ENCODE peak calls at places on chromosomes 2 and 18, in ten cellular contexts. Z, E, A, D, F, I, K, W, X and P are unnamed samples.

GRCh38 chr2:135727968-135728728 is 13.5 kb upstream of the UBXN4 start:
- DNase-seq in Z (no peak), E (no peak), A (no peak), D (no peak), F (no peak), I (no peak), K (no peak), W (no peak), X (no peak), P (no peak)

GRCh38 chr2:145638675-145639074 is 1118.8 kb upstream of the ZEB2 start:
- DNase-seq in Z (no peak), E (no peak), A (no peak), D (no peak), F (no peak), I (no peak), K (no peak), W (no peak), X (no peak), P (no peak)

GRCh38 chr2:173239644-173240043 is 115.0 kb upstream of the CDCA7 start:
- DNase-seq in Z (no peak), E (no peak), A (no peak), D (no peak), F (no peak), I (no peak), K (no peak), W (no peak), X (no peak), P (no peak)

GRCh38 chr2:152171733-152172132 is 3.8 kb downstream of the STAM2 start:
- DNase-seq in Z (no peak), E (no peak), A (no peak), D (no peak), F (no peak), I (no peak), K (no peak), W (no peak), X (no peak), P (peak; percentile 51)

GRCh38 chr2:208033701-208034502 is 8.6 kb upstream of the PLEKHM3 start:
- DNase-seq in Z (peak; percentile 69), E (no peak), A (no peak), D (peak; percentile 66), F (peak; percentile 8), I (peak; percentile 17), K (peak; percentile 15), W (no peak), X (no peak), P (peak; percentile 60)

GRCh38 chr18:75779450-75779849 is 351.9 kb upstream of the SMIM21 start:
- DNase-seq in Z (no peak), E (no peak), A (no peak), D (no peak), F (no peak), I (no peak), K (no peak), W (no peak), X (no peak), P (no peak)

GRCh38 chr2:119748135-119748534 is 11.6 kb upstream of the PTPN4 start:
- DNase-seq in Z (no peak), E (no peak), A (no peak), D (no peak), F (no peak), I (no peak), K (no peak), W (no peak), X (no peak), P (no peak)

GRCh38 chr2:158688722-158689121 is 106.4 kb upstream of the DAPL1 start:
- DNase-seq in Z (no peak), E (no peak), A (no peak), D (no peak), F (no peak), I (no peak), K (no peak), W (no peak), X (no peak), P (peak; percentile 34)

GRCh38 chr2:96258393-96259022 is 7.3 kb downstream of the TMEM127 start:
- DNase-seq in Z (no peak), E (no peak), A (no peak), D (no peak), F (no peak), I (no peak), K (peak; percentile 88), W (no peak), X (no peak), P (no peak)
- H3K27ac ChIP-seq in Z (peak overlapping the region; percentile 80), E (peak overlapping the region; percentile 96), A (peak overlapping the region; percentile 91), D (peak overlapping the region; percentile 55), F (no peak overlapping the region), I (no peak overlapping the region), K (peak overlapping the region; percentile 99), W (peak overlapping the region; percentile 89), X (no peak overlapping the region), P (no peak overlapping the region)

DNA sequence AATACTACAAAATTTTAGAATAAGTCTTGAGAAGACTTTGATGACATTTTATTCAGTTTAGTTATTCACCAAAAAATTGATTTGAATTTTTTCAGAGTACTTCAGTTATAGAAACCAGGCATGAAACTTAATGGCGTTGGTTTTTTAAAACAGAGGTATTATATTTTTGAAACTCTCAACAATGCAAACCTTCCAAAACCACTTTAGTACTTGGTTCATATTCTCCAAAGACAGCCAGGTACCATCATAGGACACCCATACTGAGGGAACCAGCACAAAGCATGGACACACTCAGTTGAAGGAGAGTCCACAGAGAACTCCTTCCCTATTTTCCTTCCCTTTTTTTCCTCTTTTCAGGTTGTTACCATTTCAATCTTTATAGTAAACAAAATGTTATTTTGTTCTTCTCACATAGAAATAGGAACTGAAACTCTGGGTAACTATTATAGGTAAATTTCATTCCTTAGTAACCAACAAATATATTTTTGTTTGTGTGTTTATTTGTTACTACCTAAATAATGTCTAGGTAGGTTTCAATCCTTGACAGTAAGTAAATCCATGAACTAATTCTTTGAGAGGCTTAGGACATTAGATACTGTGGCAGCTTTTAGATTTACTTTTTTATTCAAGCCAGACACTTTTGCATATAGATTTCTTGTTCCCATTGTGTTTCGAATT is 95.8 kb downstream of the TMEFF2 start:
- DNase-seq in Z (no peak), E (no peak), A (no peak), D (no peak), F (no peak), I (no peak), K (no peak), W (no peak), X (no peak), P (no peak)
- H3K27ac ChIP-seq in Z (no peak overlapping the region), E (no peak overlapping the region), A (no peak overlapping the region), D (no peak overlapping the region), F (no peak overlapping the region), I (no peak overlapping the region), K (no peak overlapping the region), W (no peak overlapping the region), X (no peak overlapping the region), P (no peak overlapping the region)

DNA sequence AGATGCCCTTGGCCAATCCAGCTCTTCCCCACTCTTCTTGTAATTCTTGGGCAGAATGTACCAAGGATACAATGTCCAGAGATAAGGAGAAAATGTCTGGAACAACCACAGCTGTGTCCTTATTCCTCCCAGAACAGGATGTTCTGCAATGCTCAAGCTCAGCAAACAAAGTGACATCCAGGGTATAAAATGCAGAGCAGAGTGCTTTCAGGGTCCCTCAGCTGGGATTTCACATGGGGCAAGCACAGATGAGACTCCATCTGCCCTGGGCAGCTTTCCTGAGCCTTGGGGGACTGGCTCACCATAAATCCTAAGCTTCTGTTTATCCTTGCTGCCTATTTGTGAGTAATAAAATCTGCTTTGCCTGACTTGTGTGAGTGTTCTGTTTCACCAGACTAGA is 127.4 kb downstream of the VAPA start:
- DNase-seq in Z (no peak), E (peak; percentile 82), A (peak; percentile 71), D (no peak), F (no peak), I (no peak), K (peak; percentile 79), W (peak; percentile 92), X (no peak), P (no peak)
- H3K27ac ChIP-seq in Z (peak overlapping the region; percentile 86), E (peak overlapping the region; percentile 76), A (peak overlapping the region; percentile 53), D (peak overlapping the region; percentile 85), F (no peak overlapping the region), I (no peak overlapping the region), K (peak overlapping the region; percentile 53), W (peak overlapping the region; percentile 86), X (no peak overlapping the region), P (no peak overlapping the region)

DNA sequence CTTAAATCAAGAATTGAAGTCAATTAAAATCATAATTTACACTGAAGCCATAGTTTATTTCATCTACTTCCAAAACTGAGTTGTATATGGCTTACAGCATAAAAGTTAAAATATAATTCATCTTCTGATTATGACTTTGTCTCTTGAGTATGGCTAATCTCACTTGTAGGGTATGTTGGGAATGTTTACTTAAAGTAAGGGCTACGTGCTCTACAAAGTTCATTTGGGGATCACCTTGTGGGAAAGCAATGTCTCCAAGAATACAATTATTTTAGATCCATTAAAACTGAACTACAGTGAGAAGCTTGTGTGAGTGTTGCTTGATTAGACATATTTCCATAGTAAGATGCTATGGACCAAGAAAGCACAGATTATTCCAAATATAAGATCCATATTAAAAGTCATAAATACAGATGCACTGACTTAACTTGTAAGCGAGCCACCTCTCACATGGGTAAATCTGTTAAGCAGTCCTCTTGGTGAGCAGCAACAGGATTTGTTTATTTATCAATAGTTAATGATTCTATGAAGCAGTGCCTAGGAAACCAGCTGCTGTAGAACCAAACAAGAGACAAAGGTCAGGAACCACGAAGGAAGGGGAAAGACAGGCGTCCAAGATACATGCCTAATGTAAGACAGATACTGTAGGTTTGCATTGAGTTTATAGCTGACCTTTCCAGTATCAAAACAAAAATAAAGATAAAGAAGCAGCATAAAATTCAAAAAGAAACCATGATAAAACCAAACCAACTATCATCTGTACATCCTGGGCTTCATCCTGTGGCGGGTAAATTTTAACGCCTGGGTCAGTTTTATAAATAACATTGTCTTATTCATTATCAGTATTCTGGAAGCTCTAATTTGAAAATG is 24.8 kb downstream of the DSG4 start:
- DNase-seq in Z (no peak), E (no peak), A (no peak), D (no peak), F (no peak), I (no peak), K (no peak), W (no peak), X (no peak), P (no peak)
- H3K27ac ChIP-seq in Z (no peak overlapping the region), E (no peak overlapping the region), A (no peak overlapping the region), D (no peak overlapping the region), F (no peak overlapping the region), I (no peak overlapping the region), K (no peak overlapping the region), W (no peak overlapping the region), X (no peak overlapping the region), P (no peak overlapping the region)